ENCODE peak calls at places on chromosomes 7 and 10, in ten cellular contexts. J is progenitor cell of endocrine pancreas, Z is AG04450, U is HFFc6, N is dorsolateral prefrontal cortex, Q is choroid plexus epithelial cell, X is breast epithelium, K is mammary epithelial cell, P is adrenal gland, L is kidney epithelial cell. W is an unnamed sample.

GRCh38 chr10:88919041-88919440 is 33.5 kb downstream of the ACTA2 start:
- DNase-seq in J (no peak), L (no peak), N (no peak), X (no peak), Z (no peak), P (no peak), Q (no peak), K (no peak), U (no peak), W (no peak)

GRCh38 chr7:124769136-124769535 is 3.5 kb upstream of the GPR37 start:
- DNase-seq in X (no peak), Z (no peak), Q (no peak), J (no peak), P (no peak), K (no peak), N (no peak), U (no peak), L (no peak), W (no peak)

GRCh38 chr10:23293973-23294372 is 50.6 kb downstream of the C10orf67 start:
- DNase-seq in Q (no peak), Z (no peak), U (no peak), J (no peak), X (no peak), N (no peak), L (no peak), K (no peak), P (no peak), W (no peak)

GRCh38 chr10:127117125-127117524 is 79.3 kb downstream of the INSYN2A start:
- DNase-seq in Q (peak; percentile 74), U (peak; percentile 35), N (no peak), K (peak; percentile 14), L (peak; percentile 7), X (no peak), J (peak; percentile 60), Z (peak; percentile 13), P (peak; percentile 69), W (no peak)

GRCh38 chr10:51273572-51273971 is 199.3 kb downstream of the PRKG1 start:
- DNase-seq in P (no peak), K (no peak), X (no peak), L (no peak), U (no peak), N (no peak), Z (no peak), J (no peak), Q (no peak), W (no peak)

GRCh38 chr7:73423519-73424485 is 9.8 kb upstream of the FZD9 start:
- DNase-seq in Z (no peak), L (no peak), K (no peak), X (no peak), N (no peak), J (no peak), Q (peak; percentile 41), P (no peak), U (no peak), W (no peak)

GRCh38 chr7:47491637-47492036 is 90.3 kb downstream of the TNS3 start:
- DNase-seq in J (no peak), K (no peak), Q (no peak), P (no peak), N (no peak), L (no peak), U (no peak), X (no peak), Z (no peak), W (no peak)

GRCh38 chr10:2882628-2883027 is 184.7 kb upstream of the PFKP start:
- DNase-seq in J (no peak), U (no peak), X (no peak), P (no peak), K (no peak), N (no peak), L (no peak), Q (no peak), Z (no peak), W (no peak)

GRCh38 chr7:158391541-158391940 is 196.1 kb downstream of the PTPRN2 start:
- DNase-seq in U (no peak), Z (no peak), J (no peak), P (no peak), X (no peak), L (no peak), Q (no peak), N (no peak), K (no peak), W (no peak)

DNA sequence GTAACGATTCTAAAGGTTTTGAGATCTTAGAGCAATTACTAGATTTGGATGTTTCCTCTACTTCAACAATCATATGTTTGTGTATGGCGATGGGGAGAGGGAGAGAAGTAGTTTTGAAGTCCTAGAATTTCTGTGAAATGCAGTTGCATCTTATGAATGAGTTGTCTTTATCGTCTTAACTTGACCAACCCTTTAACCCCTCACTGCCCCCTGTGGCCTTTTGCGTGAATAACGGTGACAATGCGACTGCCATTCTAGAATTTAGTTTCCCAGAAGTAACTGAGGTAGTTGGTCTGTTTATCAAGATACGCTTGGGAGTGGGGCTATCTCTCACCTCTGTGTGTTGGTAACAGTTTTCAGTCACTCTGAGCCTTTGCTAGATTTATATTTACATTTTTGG is 204.6 kb downstream of the HDAC9 start:
- DNase-seq in X (no peak), Z (no peak), L (no peak), K (no peak), N (no peak), J (no peak), U (no peak), P (no peak), Q (no peak), W (no peak)
- TF ChIP-seq CTCF in X (no peak), Z (no peak), L (no peak), K (peak; percentile 14), N (no peak), J (peak; percentile 29), U (peak; percentile 38), P (no peak), Q (no peak), W (peak; percentile 26)

GRCh38 chr10:42753507-42754154 is 29.0 kb upstream of the BMS1 start:
- DNase-seq in Z (no peak), L (no peak), Q (no peak), P (no peak), X (no peak), K (peak; percentile 14), N (no peak), U (no peak), J (no peak), W (no peak)

GRCh38 chr10:42753126-42753506 is 29.5 kb upstream of the BMS1 start:
- DNase-seq in J (peak; percentile 78), Z (peak; percentile 16), N (peak; percentile 70), Q (peak; percentile 82), X (no peak), L (peak; percentile 7), K (peak; percentile 64), U (peak; percentile 27), P (peak; percentile 71), W (no peak)

GRCh38 chr10:42755591-42756093 is 27.0 kb upstream of the BMS1 start:
- DNase-seq in U (no peak), Q (no peak), L (no peak), N (no peak), J (no peak), K (no peak), X (no peak), P (no peak), Z (no peak), W (no peak)

GRCh38 chr10:42755028-42755451 is 27.6 kb upstream of the BMS1 start:
- DNase-seq in L (no peak), J (peak; percentile 15), N (no peak), Q (no peak), X (no peak), U (no peak), K (no peak), Z (no peak), P (no peak), W (no peak)

DNA sequence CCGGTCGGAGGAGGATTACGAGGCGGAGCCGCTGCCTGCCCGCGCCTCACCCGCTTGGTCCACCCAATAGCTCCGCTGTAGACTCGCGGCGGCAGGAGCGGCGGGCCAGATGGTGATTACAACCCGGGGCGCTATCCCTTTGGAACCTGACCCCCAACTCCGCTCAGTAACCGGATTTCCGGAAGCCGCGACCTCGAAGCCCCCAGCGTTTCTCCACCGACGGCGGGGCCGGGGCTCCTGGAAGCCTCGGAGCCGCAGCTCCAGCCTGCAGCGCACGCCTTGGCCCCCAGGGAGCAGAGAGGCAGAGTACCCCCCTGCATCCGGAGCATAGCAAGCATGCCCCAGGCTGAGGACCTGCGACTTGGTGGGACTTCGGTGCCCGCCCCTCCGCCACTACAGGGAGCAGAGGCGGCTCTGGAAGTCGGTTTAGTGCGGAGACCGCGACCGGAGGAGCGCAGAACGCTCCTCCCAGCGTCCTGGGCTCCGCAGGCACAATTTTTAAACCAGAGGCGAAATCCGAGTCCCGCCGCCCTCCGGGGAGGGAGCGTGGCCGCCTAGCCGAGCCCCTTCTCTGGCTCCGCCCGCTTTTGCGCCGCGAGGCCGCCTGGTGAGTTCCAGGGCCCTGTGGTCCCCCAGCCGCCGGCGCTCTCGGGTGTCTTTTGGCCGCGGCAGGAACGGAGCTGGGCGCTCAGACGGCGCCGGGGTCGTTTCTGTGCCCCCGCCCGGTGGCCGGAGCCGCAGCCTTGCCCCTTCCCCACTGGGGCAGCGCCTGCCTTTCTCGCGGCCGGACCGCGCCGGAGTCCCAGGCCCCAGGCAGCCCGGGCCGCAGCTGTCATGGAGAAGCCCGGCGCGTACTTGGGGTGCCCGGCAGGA is 28.2 kb upstream of the BMS1 start:
- DNase-seq in Q (peak; percentile 18), K (no peak), L (no peak), U (no peak), X (no peak), P (no peak), N (no peak), J (peak; percentile 26), Z (no peak), W (no peak)
- TF ChIP-seq CTCF in Q (no peak), K (no peak), L (no peak), U (no peak), X (no peak), P (no peak), N (no peak), J (no peak), Z (peak; percentile 3), W (peak; percentile 5)

DNA sequence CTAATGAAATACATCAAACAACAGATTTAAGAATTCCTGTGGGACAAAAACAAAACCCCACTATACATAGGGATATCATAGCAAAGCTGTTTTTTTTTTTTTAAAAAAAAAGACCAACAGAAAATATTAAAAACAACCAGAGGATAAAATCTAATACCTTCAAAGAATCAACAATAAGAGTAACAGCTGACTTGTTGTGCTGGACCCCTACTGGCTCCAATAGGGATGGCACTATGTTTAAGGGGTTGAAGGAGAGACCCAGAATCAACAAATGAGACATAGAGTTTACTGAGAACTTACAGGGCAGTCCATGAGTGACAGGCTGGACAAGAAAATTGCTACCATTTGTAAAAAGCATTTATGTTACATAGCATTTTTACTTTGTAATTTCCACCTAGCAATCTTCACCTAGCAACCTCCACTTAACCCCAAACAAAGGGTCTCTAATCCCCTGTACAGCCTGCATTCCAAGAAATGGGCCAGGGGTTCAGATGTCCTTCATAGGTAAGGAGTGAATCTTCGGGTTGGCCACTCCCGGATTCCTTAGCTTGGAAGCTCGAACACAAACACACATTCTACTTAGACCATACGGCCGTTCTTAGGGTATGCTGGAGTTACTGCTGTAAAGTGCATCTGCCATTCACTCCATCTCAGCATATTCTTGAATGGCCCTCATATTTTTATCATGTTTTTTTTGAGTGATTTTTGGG is 25.8 kb downstream of the ASZ1 start:
- DNase-seq in P (no peak), J (no peak), N (no peak), U (no peak), X (no peak), Q (peak; percentile 38), L (no peak), Z (no peak), K (peak; percentile 6), W (no peak)
- TF ChIP-seq CTCF in P (no peak), J (peak; percentile 43), N (no peak), U (peak; percentile 59), X (no peak), Q (peak; percentile 59), L (peak; percentile 29), Z (peak; percentile 50), K (peak; percentile 45), W (peak; percentile 55)

GRCh38 chr10:74743401-74743800 is 83.0 kb upstream of the KAT6B start:
- DNase-seq in Q (no peak), X (peak; percentile 83), P (no peak), J (no peak), K (no peak), Z (no peak), N (no peak), U (no peak), L (no peak), W (no peak)
- TF ChIP-seq CTCF in Q (no peak), X (no peak), P (no peak), J (no peak), K (no peak), Z (no peak), N (no peak), U (no peak), L (no peak), W (no peak)

W was measured in epithelial cell of proximal tubule.